ENCODE peak calls at places on chromosomes 3 and 15, in nine cellular contexts. Z is HCEC 1CT, N is left colon, M is GM12891, A is uterus, V is T-cell, X is nephron progenitor cell, I is BE2C, W is ACHN. H is an unnamed sample.

GRCh38 chr3:148820885-148821284 is 6.7 kb upstream of the CPB1 start:
- DNase-seq in Z (no peak), N (no peak), M (no peak), A (no peak), V (no peak), X (no peak), I (no peak), W (no peak), H (no peak)

GRCh38 chr3:80283783-80284182 is 516.0 kb upstream of the ROBO1 start:
- DNase-seq in Z (no peak), N (no peak), M (no peak), A (no peak), V (no peak), X (no peak), I (no peak), W (no peak), H (no peak)

GRCh38 chr3:106844638-106845037 is 532.6 kb upstream of the CCDC54 start:
- DNase-seq in Z (no peak), N (no peak), M (no peak), A (no peak), V (no peak), X (no peak), I (no peak), W (no peak), H (no peak)

GRCh38 chr3:142976621-142977398 is 13.3 kb upstream of the PAQR9 start:
- DNase-seq in Z (peak), N (no peak), M (no peak), A (peak), V (no peak), X (no peak), I (peak), W (peak), H (peak)

GRCh38 chr15:56353740-56354139 is 11.5 kb upstream of the TEX9 start:
- DNase-seq in Z (no peak), N (no peak), M (no peak), A (no peak), V (no peak), X (no peak), I (no peak), W (no peak), H (no peak)

GRCh38 chr3:197367081-197367780 is 68.8 kb upstream of the DLG1 start:
- DNase-seq in Z (peak), N (no peak), M (no peak), A (no peak), V (no peak), X (no peak), I (peak), W (peak), H (peak)

GRCh38 chr3:105970283-105970682 is 101.5 kb upstream of the CBLB start:
- DNase-seq in Z (peak), N (no peak), M (no peak), A (no peak), V (no peak), X (no peak), I (no peak), W (no peak), H (no peak)

GRCh38 chr15:31262901-31263671 is 63.5 kb upstream of the KLF13 start:
- DNase-seq in Z (no peak), N (no peak), M (no peak), A (peak), V (peak), X (no peak), I (no peak), W (peak), H (no peak)

GRCh38 chr3:183293966-183294365 is 40.9 kb downstream of the B3GNT5 start:
- DNase-seq in Z (no peak), N (no peak), M (no peak), A (no peak), V (no peak), X (no peak), I (no peak), W (no peak), H (no peak)

GRCh38 chr15:39920510-39921273 is 626 bp upstream of the GPR176 start:
- DNase-seq in Z (peak), N (peak), M (peak), A (peak), V (peak), X (peak), I (peak), W (peak), H (peak)

GRCh38 chr3:52108302-52109232 is 45.7 kb downstream of the POC1A start:
- DNase-seq in Z (no peak), N (no peak), M (no peak), A (peak), V (no peak), X (no peak), I (peak), W (no peak), H (no peak)

GRCh38 chr15:37053070-37053653 is 47.2 kb downstream of the MEIS2 start:
- DNase-seq in Z (no peak), N (no peak), M (no peak), A (no peak), V (no peak), X (no peak), I (no peak), W (no peak), H (peak)

GRCh38 chr15:25739687-25740121 is 123.4 kb downstream of the ATP10A start:
- DNase-seq in Z (peak), N (no peak), M (no peak), A (no peak), V (peak), X (no peak), I (no peak), W (peak), H (peak)

GRCh38 chr3:7710284-7710683 is 791.3 kb upstream of the LMCD1 start:
- DNase-seq in Z (no peak), N (no peak), M (no peak), A (no peak), V (no peak), X (no peak), I (no peak), W (no peak), H (no peak)

GRCh38 chr3:20173844-20174410 is 12.1 kb downstream of the SGO1 start:
- DNase-seq in Z (no peak), N (no peak), M (no peak), A (no peak), V (no peak), X (no peak), I (no peak), W (no peak), H (no peak)

GRCh38 chr3:158845748-158846350 is 44.0 kb downstream of the MFSD1 start:
- DNase-seq in Z (peak), N (no peak), M (no peak), A (no peak), V (no peak), X (peak), I (peak), W (peak), H (peak)

GRCh38 chr3:138404121-138404520 is 30.3 kb upstream of the ESYT3 start:
- DNase-seq in Z (no peak), N (no peak), M (no peak), A (no peak), V (no peak), X (no peak), I (no peak), W (no peak), H (no peak)

GRCh38 chr15:90095521-90095959 is 6.7 kb downstream of the IDH2 start:
- DNase-seq in Z (no peak), N (no peak), M (no peak), A (no peak), V (no peak), X (no peak), I (no peak), W (no peak), H (no peak)

GRCh38 chr15:70149667-70150404 is 52.1 kb upstream of the TLE3 start:
- DNase-seq in Z (peak), N (no peak), M (no peak), A (no peak), V (no peak), X (no peak), I (no peak), W (no peak), H (peak)

GRCh38 chr15:53837263-53837662 is 77.8 kb upstream of the WDR72 start:
- DNase-seq in Z (no peak), N (peak), M (no peak), A (no peak), V (no peak), X (no peak), I (peak), W (no peak), H (no peak)